ENCODE peak calls at places on chromosomes 1 and 21, in four cellular contexts. E, M, P and I are unnamed samples.

GRCh38 chr1:64966158-64966963 is at the start of gene JAK1:
- DNase-seq in P (no peak), M (peak; percentile 95), E (peak; percentile 71), I (no peak)

GRCh38 chr1:110119843-110120242 is 7.6 kb downstream of the UBL4B start:
- DNase-seq in P (no peak), E (no peak), M (no peak), I (no peak)

GRCh38 chr1:108570128-108570527 is 10.2 kb downstream of the EEIG2 start:
- DNase-seq in E (peak; percentile 32), M (no peak), P (no peak), I (no peak)

GRCh38 chr21:41642399-41642798 is 124.5 kb downstream of the RIPK4 start:
- DNase-seq in E (no peak), P (no peak), M (no peak), I (no peak)

GRCh38 chr1:228765543-228765942 is 30.3 kb downstream of the RHOU start:
- DNase-seq in M (no peak), E (no peak), P (no peak), I (no peak)

GRCh38 chr1:66354311-66354922 is 179.5 kb upstream of the SGIP1 start:
- DNase-seq in P (no peak), E (no peak), M (peak; percentile 67), I (no peak)

GRCh38 chr1:2802421-2802961 is 998 bp upstream of the TTC34 start:
- DNase-seq in E (no peak), M (no peak), P (no peak), I (no peak)

GRCh38 chr1:35220976-35221375 is 28.0 kb upstream of the SFPQ start:
- DNase-seq in P (no peak), E (peak; percentile 30), M (peak; percentile 74), I (no peak)

GRCh38 chr1:7550981-7551380 is 220.1 kb upstream of the VAMP3 start:
- DNase-seq in E (no peak), P (no peak), M (no peak), I (no peak)

GRCh38 chr21:25700741-25701140 is 34.0 kb downstream of the ATP5PF start:
- DNase-seq in E (no peak), M (no peak), P (no peak), I (no peak)

GRCh38 chr1:165842363-165843129 is 15.1 kb downstream of the UCK2 start:
- DNase-seq in P (no peak), M (peak; percentile 55), E (no peak), I (no peak)

GRCh38 chr1:209873067-209873810 is 45.5 kb downstream of the UTP25 start:
- DNase-seq in M (no peak), P (no peak), E (no peak), I (no peak)

GRCh38 chr1:52925571-52926005 is 1.5 kb upstream of the SCP2 start:
- DNase-seq in M (no peak), P (no peak), E (no peak), I (no peak)

GRCh38 chr1:19577001-19577400 is 67.1 kb upstream of the NBL1 start:
- DNase-seq in M (no peak), P (no peak), E (no peak), I (no peak)

GRCh38 chr1:218424528-218424927 is 79.4 kb downstream of the TGFB2 start:
- DNase-seq in M (no peak), P (no peak), E (no peak), I (no peak)

GRCh38 chr1:155527672-155528071 is 34.9 kb downstream of the ASH1L start:
- DNase-seq in M (peak; percentile 45), E (no peak), P (no peak), I (no peak)

GRCh38 chr1:53366901-53367502 is 39.1 kb upstream of the LRP8 start:
- DNase-seq in P (no peak), M (peak; percentile 28), E (no peak), I (no peak)

GRCh38 chr21:32437729-32438128 is 25.2 kb downstream of the EVA1C start:
- DNase-seq in E (no peak), P (no peak), M (no peak), I (no peak)

DNA sequence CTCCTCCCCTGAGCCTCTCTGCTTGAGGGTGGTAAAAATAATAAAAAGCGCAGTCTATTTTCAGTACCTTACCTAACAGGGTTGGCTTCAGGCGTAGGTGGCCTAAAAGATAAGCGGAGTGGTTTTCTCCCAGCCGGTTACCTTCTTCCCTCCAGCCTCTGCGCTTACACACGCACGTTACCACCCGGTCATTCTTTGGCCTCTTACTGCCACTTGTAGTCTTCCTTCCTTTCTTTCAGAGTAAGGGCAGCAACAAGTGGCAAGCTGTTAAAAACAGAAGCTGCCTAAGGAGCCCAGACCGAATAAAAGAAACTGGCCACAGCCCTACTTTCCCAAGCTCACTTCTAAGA is 35.4 kb downstream of the CLCA1 start:
- DNase-seq in M (peak; percentile 59), P (no peak), E (no peak), I (no peak)
- H3K4me3 ChIP-seq in M (no peak overlapping the region), P (no peak overlapping the region), E (no peak overlapping the region), I (no peak overlapping the region)

GRCh38 chr1:178093150-178093957 is 550 bp upstream of the RASAL2 start:
- DNase-seq in P (peak; percentile 83), M (peak; percentile 97), E (peak; percentile 96), I (peak; percentile 45)
- H3K4me3 ChIP-seq in P (peak overlapping the region; percentile 74), M (peak overlapping the region; percentile 86), E (peak overlapping the region; percentile 90), I (peak overlapping the region; percentile 96)

GRCh38 chr1:242523968-242524570 is 428 bp downstream of the PLD5 start:
- DNase-seq in M (peak; percentile 91), P (no peak), E (peak; percentile 70), I (no peak)
- H3K4me3 ChIP-seq in M (peak overlapping the region; percentile 87), P (no peak overlapping the region), E (peak overlapping the region; percentile 57), I (peak overlapping the region; percentile 77)

GRCh38 chr1:1162597-1163537 is 10.8 kb upstream of the TTLL10 start:
- DNase-seq in E (no peak), P (no peak), M (peak; percentile 90), I (no peak)

GRCh38 chr1:1164701-1165451 is 8.8 kb upstream of the TTLL10 start:
- DNase-seq in P (no peak), M (peak; percentile 87), E (peak; percentile 29), I (no peak)

GRCh38 chr1:1165485-1165884 is 8.2 kb upstream of the TTLL10 start:
- DNase-seq in E (no peak), M (no peak), P (no peak), I (no peak)

GRCh38 chr1:1163538-1164070 is 10.1 kb upstream of the TTLL10 start:
- DNase-seq in M (no peak), E (no peak), P (no peak), I (no peak)

GRCh38 chr1:1164361-1164700 is 9.3 kb upstream of the TTLL10 start:
- DNase-seq in E (no peak), M (no peak), P (no peak), I (no peak)
- H3K4me3 ChIP-seq in E (no peak overlapping the region), M (no peak overlapping the region), P (no peak overlapping the region), I (peak overlapping the region; percentile 98)

DNA sequence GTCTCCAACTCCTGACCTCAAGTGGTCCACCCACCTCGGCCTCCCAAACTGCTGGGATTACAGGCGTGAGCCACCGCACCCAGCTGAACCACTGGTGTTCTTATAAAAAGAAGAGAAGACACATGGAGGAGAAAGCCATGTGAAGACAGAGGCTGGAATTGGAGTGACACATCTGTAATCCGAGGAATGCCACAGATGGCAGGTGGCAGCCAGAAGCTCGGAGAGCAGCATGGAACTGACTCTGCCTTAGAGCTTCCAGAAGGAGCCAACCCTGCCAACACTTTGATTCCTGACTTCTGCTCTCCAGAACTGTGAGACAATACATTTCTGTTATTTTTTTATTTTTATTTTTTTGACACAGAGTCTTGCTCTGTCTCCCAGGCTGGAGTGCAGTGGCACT is 59.0 kb upstream of the ATP2B4 start:
- DNase-seq in E (no peak), P (no peak), M (no peak), I (no peak)
- H3K4me3 ChIP-seq in E (no peak overlapping the region), P (no peak overlapping the region), M (no peak overlapping the region), I (no peak overlapping the region)

GRCh38 chr1:156862602-156863599 is 2.2 kb downstream of the NTRK1 start:
- DNase-seq in E (no peak), P (no peak), M (no peak), I (no peak)

GRCh38 chr1:156865258-156865657 is 4.6 kb downstream of the NTRK1 start:
- DNase-seq in M (no peak), P (no peak), E (no peak), I (no peak)

GRCh38 chr1:156865865-156866678 is 5.4 kb downstream of the NTRK1 start:
- DNase-seq in E (no peak), P (no peak), M (no peak), I (no peak)

GRCh38 chr1:156866679-156867015 is 6.0 kb downstream of the NTRK1 start:
- DNase-seq in P (no peak), E (no peak), M (no peak), I (no peak)

DNA sequence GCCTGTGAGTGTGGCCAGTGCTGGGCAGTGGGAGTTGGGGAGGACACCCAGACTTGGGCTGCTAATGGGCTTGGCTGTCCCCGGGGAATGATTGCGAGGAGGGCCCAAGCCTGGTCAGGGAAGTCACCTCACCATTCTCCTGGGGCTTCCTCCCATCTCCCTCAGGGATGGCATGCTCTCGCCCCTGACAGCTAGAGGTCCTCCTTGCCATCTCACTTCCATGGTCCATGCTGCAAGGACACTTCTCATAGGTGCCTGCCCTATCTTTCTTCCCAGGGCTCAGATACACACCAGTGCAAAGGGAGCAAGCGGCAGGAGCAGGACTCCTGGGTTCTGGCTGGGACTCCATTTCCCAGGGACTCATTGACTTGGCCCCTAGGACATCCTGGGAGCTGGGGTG is 4.1 kb downstream of the NTRK1 start:
- DNase-seq in M (no peak), E (peak; percentile 39), P (no peak), I (no peak)
- H3K4me3 ChIP-seq in M (no peak overlapping the region), E (no peak overlapping the region), P (no peak overlapping the region), I (no peak overlapping the region)

GRCh38 chr1:211328084-211328694 is 1.6 kb downstream of the TRAF5 start:
- DNase-seq in M (no peak), P (no peak), E (no peak), I (no peak)
- H3K4me3 ChIP-seq in M (peak overlapping the region; percentile 80), P (peak overlapping the region; percentile 63), E (no peak overlapping the region), I (no peak overlapping the region)